ENCODE peak calls at places on chromosomes 6 and 20, in eight cellular contexts. U, L, M, F, I, S, Z and J are unnamed samples.
A peak's percentile ranks its signal among the peaks of the same experiment; 100 is the strongest.

GRCh38 chr6:2231438-2231837 is 14.0 kb downstream of the GMDS start:
- DNase-seq in M (no peak), S (no peak), Z (no peak), I (no peak), F (no peak), L (no peak), U (peak; percentile 50), J (no peak)

GRCh38 chr6:163750436-163751031 is 336.0 kb downstream of the QKI start:
- DNase-seq in S (no peak), Z (no peak), M (no peak), F (no peak), L (no peak), U (no peak), I (no peak), J (no peak)

GRCh38 chr20:33647603-33648395 is 14.3 kb upstream of the C20orf144 start:
- DNase-seq in M (no peak), S (no peak), U (peak; percentile 61), L (no peak), Z (peak; percentile 78), I (peak; percentile 59), F (no peak), J (no peak)

GRCh38 chr20:3723284-3723683 is 9.2 kb upstream of the HSPA12B start:
- DNase-seq in S (no peak), F (no peak), I (no peak), L (no peak), U (no peak), Z (no peak), M (no peak), J (no peak)

GRCh38 chr20:32906200-32906599 is 47.5 kb downstream of the EFCAB8 start:
- DNase-seq in U (no peak), M (no peak), S (no peak), Z (no peak), F (no peak), I (no peak), L (no peak), J (no peak)

GRCh38 chr6:30544666-30545272 is 11.5 kb downstream of the GNL1 start:
- DNase-seq in I (no peak), Z (no peak), M (peak; percentile 80), S (peak; percentile 39), F (no peak), U (peak; percentile 78), L (no peak), J (no peak)

GRCh38 chr6:29014729-29015608 is 9.9 kb upstream of the ZNF311 start:
- DNase-seq in Z (no peak), U (peak; percentile 7), S (peak; percentile 21), M (peak; percentile 52), L (no peak), I (no peak), F (no peak), J (no peak)

GRCh38 chr6:99362644-99363268 is 13.3 kb upstream of the FAXC start:
- DNase-seq in L (no peak), F (no peak), Z (no peak), S (no peak), U (no peak), M (no peak), I (no peak), J (no peak)

GRCh38 chr6:154341876-154342275 is 14.7 kb downstream of the IPCEF1 start:
- DNase-seq in L (no peak), U (no peak), M (no peak), F (no peak), I (no peak), S (no peak), Z (no peak), J (no peak)

GRCh38 chr6:111338843-111339242 is 144.2 kb downstream of the REV3L start:
- DNase-seq in I (no peak), M (no peak), L (no peak), U (no peak), Z (no peak), S (no peak), F (no peak), J (no peak)

GRCh38 chr6:82614518-82614917 is 250.9 kb downstream of the TPBG start:
- DNase-seq in Z (no peak), M (no peak), U (no peak), S (no peak), F (no peak), L (no peak), I (no peak), J (no peak)

GRCh38 chr6:155269765-155270164 is 6.0 kb downstream of the CLDN20 start:
- DNase-seq in F (no peak), M (no peak), I (no peak), Z (no peak), U (no peak), S (no peak), L (no peak), J (no peak)

GRCh38 chr6:111030008-111031006 is 48.5 kb downstream of the RPF2 start:
- DNase-seq in U (peak; percentile 42), F (no peak), Z (no peak), S (peak; percentile 78), M (no peak), L (no peak), I (no peak), J (no peak)

GRCh38 chr6:170184324-170184723 is 106.6 kb downstream of the DLL1 start:
- DNase-seq in M (no peak), Z (no peak), S (no peak), F (no peak), I (no peak), U (no peak), L (no peak), J (peak; percentile 14)

GRCh38 chr20:8223096-8223870 is 91.2 kb downstream of the PLCB1 start:
- DNase-seq in S (no peak), F (peak; percentile 60), M (no peak), Z (no peak), L (peak; percentile 87), U (peak; percentile 81), I (no peak), J (no peak)

GRCh38 chr20:45781391-45781931 is 10.2 kb downstream of the WFDC3 start:
- DNase-seq in I (peak; percentile 74), S (no peak), F (peak; percentile 95), U (peak; percentile 88), L (peak; percentile 67), M (no peak), Z (no peak), J (no peak)

GRCh38 chr20:59025086-59025485 is 5.9 kb downstream of the TUBB1 start:
- DNase-seq in I (no peak), L (no peak), Z (no peak), S (no peak), M (no peak), U (no peak), F (no peak), J (no peak)

GRCh38 chr6:165895421-165896165 is 232.6 kb upstream of the PDE10A start:
- DNase-seq in U (peak; percentile 35), L (no peak), M (no peak), Z (no peak), F (no peak), I (no peak), S (no peak), J (no peak)

GRCh38 chr6:40692311-40692710 is 105.1 kb upstream of the LRFN2 start:
- DNase-seq in I (no peak), M (no peak), U (no peak), F (no peak), Z (no peak), L (no peak), S (no peak), J (no peak)

GRCh38 chr6:69584913-69585729 is 211.7 kb downstream of the LMBRD1 start:
- DNase-seq in U (no peak), I (no peak), S (peak; percentile 56), Z (no peak), F (no peak), M (peak; percentile 8), L (peak; percentile 8), J (no peak)

GRCh38 chr6:33252758-33253157 is 18.9 kb downstream of the VPS52 start:
- DNase-seq in S (no peak), M (no peak), L (no peak), I (no peak), U (no peak), Z (no peak), F (no peak), J (no peak)

GRCh38 chr6:85126448-85127178 is 323.3 kb upstream of the NT5E start:
- DNase-seq in S (peak; percentile 60), U (peak; percentile 79), L (no peak), F (peak; percentile 30), Z (no peak), I (no peak), M (peak; percentile 88), J (no peak)
- TF ChIP-seq CTCF in S (peak; percentile 81), U (peak; percentile 85), L (peak; percentile 73), F (peak; percentile 79), Z (no peak), I (no peak), M (peak; percentile 95), J (no peak)

DNA sequence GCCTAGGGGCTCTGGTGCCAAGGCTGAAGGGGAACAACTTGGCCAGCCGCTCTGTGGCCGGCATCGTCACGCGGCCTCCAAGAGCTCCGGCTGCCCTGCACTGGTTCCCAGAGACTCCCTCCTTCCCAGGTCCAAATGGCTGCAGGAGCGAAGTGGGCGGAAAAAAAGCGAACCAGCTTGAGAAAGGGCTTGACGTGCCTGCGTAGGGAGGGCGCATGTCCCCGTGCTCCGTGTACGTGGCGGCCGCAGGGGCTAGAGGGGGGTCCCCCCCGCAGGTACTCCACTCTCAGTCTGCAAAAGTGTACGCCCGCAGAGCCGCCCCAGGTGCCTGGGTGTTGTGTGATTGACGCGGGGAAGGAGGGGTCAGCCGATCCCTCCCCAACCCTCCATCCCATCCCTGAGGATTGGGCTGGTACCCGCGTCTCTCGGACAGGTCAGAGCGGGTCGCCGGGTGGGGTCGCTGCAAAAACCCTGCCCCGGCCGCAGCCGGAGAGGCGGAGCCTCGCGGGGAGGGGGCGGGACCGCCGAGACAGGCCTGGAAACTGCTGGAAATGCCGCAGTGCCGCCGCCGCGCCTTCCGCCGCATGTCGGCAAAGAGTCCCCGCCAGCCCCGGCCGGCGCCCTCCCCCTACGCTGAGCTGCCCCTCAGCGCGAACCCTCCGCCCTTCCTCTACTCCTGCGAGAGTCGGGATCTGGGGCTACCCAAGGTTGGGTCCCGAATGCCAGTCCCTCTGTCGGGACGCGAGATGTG is 814 bp upstream of the HSP90AB1 start:
- DNase-seq in S (peak; percentile 98), F (no peak), L (no peak), I (peak; percentile 90), Z (peak; percentile 78), M (peak; percentile 96), U (peak; percentile 91), J (peak; percentile 74)
- TF ChIP-seq CTCF in S (peak; percentile 63), F (peak; percentile 18), L (peak; percentile 45), I (no peak), Z (peak; percentile 53), M (peak; percentile 66), U (no peak), J (no peak)

GRCh38 chr6:109695468-109695867 is 4.4 kb downstream of the FIG4 start:
- DNase-seq in F (no peak), M (peak; percentile 62), Z (no peak), U (no peak), L (no peak), S (no peak), I (no peak), J (no peak)
- TF ChIP-seq CTCF in F (no peak), M (peak; percentile 75), Z (no peak), U (no peak), L (no peak), S (peak; percentile 21), I (no peak), J (no peak)

GRCh38 chr6:116616757-116617093 is 446 bp downstream of the RSPH4A start:
- DNase-seq in M (peak; percentile 49), S (no peak), F (no peak), L (no peak), I (no peak), Z (no peak), U (no peak), J (no peak)

GRCh38 chr6:116611020-116611419 is 5.3 kb upstream of the RSPH4A start:
- DNase-seq in Z (no peak), M (peak; percentile 9), I (no peak), F (no peak), L (no peak), S (no peak), U (no peak), J (no peak)

GRCh38 chr6:116615937-116616756 is at the start of gene RSPH4A:
- DNase-seq in U (peak; percentile 96), L (peak; percentile 91), I (peak; percentile 90), S (peak; percentile 14), F (peak; percentile 94), M (peak; percentile 99), Z (peak; percentile 88), J (peak; percentile 85)
- TF ChIP-seq CTCF in U (peak; percentile 43), L (peak; percentile 23), I (no peak), S (no peak), F (peak; percentile 10), M (peak; percentile 64), Z (no peak), J (no peak)